ENCODE peak calls at places on chromosomes 3 and 15, in four cellular contexts. One of them, this sample, is unnamed.

GRCh38 chr3:53842436-53843194 is 3.6 kb downstream of the CHDH start:
- DNase-seq in fibroblast of pulmonary artery: peak; percentile 23
- DNase-seq in cerebellar cortex: peak; percentile 92
- DNase-seq in sigmoid colon: no peak
- DNase-seq in this sample: peak; percentile 12

GRCh38 chr3:194269610-194270145 is 81.5 kb downstream of the CPN2 start:
- DNase-seq in sigmoid colon: peak; percentile 93
- DNase-seq in fibroblast of pulmonary artery: peak; percentile 96
- DNase-seq in cerebellar cortex: no peak
- DNase-seq in this sample: peak; percentile 65

GRCh38 chr15:69434236-69434635 is 18.4 kb upstream of the RPLP1 start:
- DNase-seq in fibroblast of pulmonary artery: no peak
- DNase-seq in sigmoid colon: no peak
- DNase-seq in cerebellar cortex: no peak
- DNase-seq in this sample: peak; percentile 49

GRCh38 chr3:62521464-62522105 is 148.2 kb upstream of the FEZF2 start:
- DNase-seq in sigmoid colon: no peak
- DNase-seq in fibroblast of pulmonary artery: no peak
- DNase-seq in cerebellar cortex: no peak
- DNase-seq in this sample: no peak

GRCh38 chr3:58093573-58094195 is 85.5 kb downstream of the FLNB start:
- DNase-seq in cerebellar cortex: no peak
- DNase-seq in fibroblast of pulmonary artery: peak; percentile 72
- DNase-seq in sigmoid colon: peak; percentile 21
- DNase-seq in this sample: peak; percentile 81

GRCh38 chr3:123930426-123930825 is 30.6 kb downstream of the CCDC14 start:
- DNase-seq in sigmoid colon: no peak
- DNase-seq in fibroblast of pulmonary artery: no peak
- DNase-seq in cerebellar cortex: no peak
- DNase-seq in this sample: no peak

GRCh38 chr15:61173899-61174689 is 55.0 kb downstream of the RORA start:
- DNase-seq in fibroblast of pulmonary artery: no peak
- DNase-seq in sigmoid colon: no peak
- DNase-seq in cerebellar cortex: no peak
- DNase-seq in this sample: peak; percentile 27

GRCh38 chr15:80596521-80596976 is 98.6 kb upstream of the ABHD17C start:
- DNase-seq in fibroblast of pulmonary artery: no peak
- DNase-seq in cerebellar cortex: peak; percentile 75
- DNase-seq in sigmoid colon: no peak
- DNase-seq in this sample: peak; percentile 70

GRCh38 chr3:29201609-29202008 is 79.3 kb upstream of the RBMS3 start:
- DNase-seq in sigmoid colon: no peak
- DNase-seq in cerebellar cortex: no peak
- DNase-seq in fibroblast of pulmonary artery: no peak
- DNase-seq in this sample: no peak

GRCh38 chr3:86801921-86802320 is 189.0 kb downstream of the VGLL3 start:
- DNase-seq in fibroblast of pulmonary artery: peak; percentile 27
- DNase-seq in sigmoid colon: no peak
- DNase-seq in cerebellar cortex: no peak
- DNase-seq in this sample: peak; percentile 41

GRCh38 chr15:26066896-26067295 is 203.8 kb upstream of the ATP10A start:
- DNase-seq in fibroblast of pulmonary artery: peak; percentile 6
- DNase-seq in cerebellar cortex: no peak
- DNase-seq in sigmoid colon: no peak
- DNase-seq in this sample: no peak

GRCh38 chr3:46467562-46467961 is 2.9 kb upstream of the LTF start:
- DNase-seq in cerebellar cortex: no peak
- DNase-seq in sigmoid colon: no peak
- DNase-seq in fibroblast of pulmonary artery: no peak
- DNase-seq in this sample: no peak

GRCh38 chr3:13318626-13319470 is 101.3 kb downstream of the NUP210 start:
- DNase-seq in sigmoid colon: no peak
- DNase-seq in fibroblast of pulmonary artery: no peak
- DNase-seq in cerebellar cortex: peak; percentile 45
- DNase-seq in this sample: no peak

GRCh38 chr3:186953011-186953487 is 22.7 kb downstream of the ST6GAL1 start:
- DNase-seq in sigmoid colon: no peak
- DNase-seq in fibroblast of pulmonary artery: peak; percentile 69
- DNase-seq in cerebellar cortex: no peak
- DNase-seq in this sample: peak; percentile 83

GRCh38 chr15:74669627-74670026 is 26.2 kb downstream of the EDC3 start:
- DNase-seq in cerebellar cortex: no peak
- DNase-seq in fibroblast of pulmonary artery: no peak
- DNase-seq in sigmoid colon: no peak
- DNase-seq in this sample: no peak

GRCh38 chr3:41418961-41419691 is 219.8 kb downstream of the CTNNB1 start:
- DNase-seq in sigmoid colon: no peak
- DNase-seq in cerebellar cortex: peak; percentile 55
- DNase-seq in fibroblast of pulmonary artery: peak; percentile 28
- DNase-seq in this sample: peak; percentile 90

GRCh38 chr3:137709011-137709601 is 55.0 kb upstream of the SOX14 start:
- DNase-seq in cerebellar cortex: no peak
- DNase-seq in fibroblast of pulmonary artery: no peak
- DNase-seq in sigmoid colon: no peak
- DNase-seq in this sample: no peak

GRCh38 chr15:70245932-70246622 is 148.4 kb upstream of the TLE3 start:
- DNase-seq in cerebellar cortex: no peak
- DNase-seq in fibroblast of pulmonary artery: peak; percentile 23
- DNase-seq in sigmoid colon: peak; percentile 69
- DNase-seq in this sample: peak; percentile 66